ENCODE peak calls at places on chromosomes 7 and 10, in seven cellular contexts. Y, F, V, B, L, X and D are unnamed samples.

GRCh38 chr10:42995537-42995936 is 81.3 kb upstream of the RET start:
- DNase-seq in Y (no peak), F (no peak), V (no peak), B (no peak), L (no peak), X (no peak), D (no peak)

GRCh38 chr7:2680792-2681490 is 7.1 kb upstream of the AMZ1 start:
- DNase-seq in Y (peak), F (peak), V (no peak), B (peak), L (peak), X (peak), D (no peak)

GRCh38 chr10:29761916-29762315 is 127.1 kb upstream of the SVIL start:
- DNase-seq in Y (no peak), F (no peak), V (no peak), B (no peak), L (no peak), X (no peak), D (no peak)

GRCh38 chr7:68770649-68771048 is 827.6 kb upstream of the AUTS2 start:
- DNase-seq in Y (no peak), F (no peak), V (no peak), B (no peak), L (peak), X (no peak), D (no peak)

GRCh38 chr10:98209441-98209840 is 58.6 kb downstream of the LOXL4 start:
- DNase-seq in Y (no peak), F (no peak), V (no peak), B (no peak), L (no peak), X (no peak), D (no peak)

GRCh38 chr7:125934539-125934938 is 1004.9 kb upstream of the POT1 start:
- DNase-seq in Y (no peak), F (no peak), V (no peak), B (no peak), L (no peak), X (no peak), D (peak)

GRCh38 chr7:130242198-130243014 is 24.3 kb upstream of the CPA2 start:
- DNase-seq in Y (peak), F (peak), V (no peak), B (peak), L (peak), X (peak), D (peak)

GRCh38 chr7:101998029-101998903 is 180.8 kb downstream of the CUX1 start:
- DNase-seq in Y (no peak), F (no peak), V (no peak), B (peak), L (no peak), X (no peak), D (no peak)

GRCh38 chr7:114813597-114813996 is 108.3 kb upstream of the MDFIC start:
- DNase-seq in Y (no peak), F (no peak), V (no peak), B (no peak), L (no peak), X (no peak), D (no peak)

GRCh38 chr7:36474283-36475010 is 84.8 kb downstream of the ANLN start:
- DNase-seq in Y (no peak), F (no peak), V (no peak), B (no peak), L (no peak), X (no peak), D (no peak)

GRCh38 chr7:131076711-131077170 is 250.9 kb upstream of the MKLN1 start:
- DNase-seq in Y (peak), F (no peak), V (no peak), B (no peak), L (no peak), X (no peak), D (peak)

GRCh38 chr10:69703766-69704191 is 73.7 kb downstream of the FAM241B start:
- DNase-seq in Y (peak), F (no peak), V (no peak), B (no peak), L (no peak), X (no peak), D (peak)

GRCh38 chr10:76244061-76244686 is 812.8 kb downstream of the LRMDA start:
- DNase-seq in Y (no peak), F (no peak), V (no peak), B (no peak), L (no peak), X (no peak), D (no peak)

GRCh38 chr7:50217961-50218360 is 86.6 kb upstream of the IKZF1 start:
- DNase-seq in Y (no peak), F (no peak), V (no peak), B (no peak), L (no peak), X (no peak), D (no peak)

GRCh38 chr10:96242822-96243221 is 28.5 kb downstream of the BLNK start:
- DNase-seq in Y (no peak), F (no peak), V (no peak), B (no peak), L (no peak), X (no peak), D (no peak)

GRCh38 chr7:36128448-36129047 is 24.5 kb upstream of the EEPD1 start:
- DNase-seq in Y (peak), F (peak), V (no peak), B (peak), L (peak), X (peak), D (peak)

GRCh38 chr10:19310121-19310520 is 261.5 kb downstream of the MALRD1 start:
- DNase-seq in Y (no peak), F (no peak), V (no peak), B (no peak), L (no peak), X (no peak), D (peak)

GRCh38 chr7:111561909-111562732 is at the start of gene IMMP2L:
- DNase-seq in Y (peak), F (peak), V (peak), B (peak), L (peak), X (peak), D (peak)

GRCh38 chr7:77887567-77887966 is 89.0 kb downstream of the PHTF2 start:
- DNase-seq in Y (peak), F (no peak), V (no peak), B (no peak), L (no peak), X (no peak), D (peak)

GRCh38 chr10:32646535-32646934 is 200.6 kb downstream of the CCDC7 start:
- DNase-seq in Y (no peak), F (no peak), V (no peak), B (no peak), L (no peak), X (no peak), D (no peak)

GRCh38 chr10:34489973-34490372 is 325.1 kb downstream of the PARD3 start:
- DNase-seq in Y (peak), F (no peak), V (no peak), B (no peak), L (peak), X (no peak), D (peak)

GRCh38 chr10:100642295-100642994 is 102.9 kb upstream of the PAX2 start:
- DNase-seq in Y (no peak), F (no peak), V (no peak), B (no peak), L (no peak), X (no peak), D (no peak)

GRCh38 chr10:118698421-118698820 is 56.3 kb downstream of the CACUL1 start:
- DNase-seq in Y (no peak), F (no peak), V (no peak), B (no peak), L (peak), X (peak), D (peak)

GRCh38 chr10:25820496-25821415 is 113.3 kb upstream of the MYO3A start:
- DNase-seq in Y (no peak), F (no peak), V (no peak), B (no peak), L (no peak), X (no peak), D (no peak)

GRCh38 chr7:18226598-18226997 is 199.0 kb upstream of the PRPS1L1 start:
- DNase-seq in Y (no peak), F (no peak), V (no peak), B (no peak), L (no peak), X (no peak), D (no peak)

GRCh38 chr10:6580279-6581029 is 378 bp upstream of the PRKCQ start:
- DNase-seq in Y (peak), F (peak), V (peak), B (peak), L (peak), X (peak), D (peak)

GRCh38 chr7:50467817-50468610 is 17.9 kb upstream of the FIGNL1 start:
- DNase-seq in Y (peak), F (peak), V (peak), B (peak), L (peak), X (peak), D (no peak)

DNA sequence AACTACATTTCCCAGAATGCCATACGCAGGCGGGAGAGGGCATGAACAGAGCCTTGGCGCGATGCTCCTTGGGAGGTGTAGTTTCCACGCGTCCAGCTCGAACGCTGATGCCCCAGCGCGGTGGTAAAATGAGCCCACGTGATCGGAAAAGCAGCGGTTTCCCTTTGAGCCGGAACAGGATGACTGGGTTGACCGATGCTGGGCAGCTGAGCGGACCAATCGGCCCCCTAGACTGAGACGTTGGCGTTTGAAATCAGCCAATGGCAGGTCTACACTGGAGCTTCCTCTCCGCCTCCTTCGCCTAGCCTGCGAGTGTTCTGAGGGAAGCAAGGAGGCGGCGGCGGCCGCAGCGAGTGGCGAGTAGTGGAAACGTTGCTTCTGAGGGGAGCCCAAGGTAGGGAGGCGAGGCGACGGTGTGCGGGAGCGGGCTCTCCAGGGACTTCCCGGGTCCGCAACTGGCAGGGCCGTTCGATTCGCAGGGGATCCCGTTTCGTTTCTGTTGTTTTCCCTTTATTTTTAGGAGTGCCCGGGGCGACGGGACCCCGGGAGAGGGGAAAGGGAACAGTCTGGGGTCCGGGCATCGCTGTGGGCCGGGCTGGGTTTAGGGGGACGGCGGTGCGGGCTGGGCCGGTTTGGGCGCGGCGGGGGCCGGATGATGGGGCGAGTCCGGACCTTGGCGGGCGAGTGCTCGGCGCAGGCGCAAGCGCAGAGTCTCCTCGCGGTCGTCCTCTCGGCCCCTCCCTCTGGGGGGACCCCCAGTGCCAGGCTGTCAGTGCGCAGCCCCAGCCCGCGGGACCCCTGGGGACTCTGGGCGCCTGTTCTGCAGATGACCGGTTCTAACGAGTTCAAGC is at the start of gene BUB3:
- DNase-seq in Y (peak), F (peak), V (peak), B (peak), L (peak), X (peak), D (peak)
- TF ChIP-seq CTCF in Y (peak), F (no peak), V (no peak), B (peak), L (no peak), X (no peak), D (peak)

GRCh38 chr10:107166378-107166777 is 1.9 kb upstream of the SORCS1 start:
- DNase-seq in Y (no peak), F (no peak), V (no peak), B (no peak), L (no peak), X (no peak), D (no peak)

GRCh38 chr10:107163904-107164861 is at the start of gene SORCS1:
- DNase-seq in Y (no peak), F (no peak), V (peak), B (no peak), L (no peak), X (peak), D (no peak)

GRCh38 chr10:107165007-107165406 is 501 bp upstream of the SORCS1 start:
- DNase-seq in Y (no peak), F (no peak), V (no peak), B (no peak), L (no peak), X (no peak), D (no peak)

GRCh38 chr10:107168739-107169138 is 4.2 kb upstream of the SORCS1 start:
- DNase-seq in Y (no peak), F (no peak), V (no peak), B (no peak), L (no peak), X (no peak), D (no peak)

DNA sequence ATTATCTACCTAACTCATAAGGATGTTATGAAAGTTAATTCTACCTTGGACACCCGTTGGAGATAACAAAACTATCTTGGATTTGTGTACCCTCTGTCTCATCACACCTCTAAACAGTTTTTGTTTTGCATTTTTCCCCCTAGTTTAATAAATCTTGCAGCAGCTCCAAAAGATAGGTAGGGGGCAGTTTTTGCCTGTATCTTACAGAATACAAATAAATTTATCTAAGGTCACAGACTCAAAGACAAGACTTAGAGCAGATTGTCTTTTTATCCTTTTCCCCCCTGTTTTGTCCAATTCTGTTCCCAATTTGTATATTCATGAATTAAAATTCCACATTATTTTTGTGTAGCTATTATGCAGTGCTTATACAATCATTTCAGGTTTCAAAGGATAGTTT is 5.0 kb upstream of the SORCS1 start:
- DNase-seq in Y (no peak), F (no peak), V (no peak), B (no peak), L (no peak), X (no peak), D (no peak)
- TF ChIP-seq CTCF in Y (no peak), F (no peak), V (peak), B (no peak), L (no peak), X (no peak), D (no peak)

GRCh38 chr7:16891338-16891737 is 9.6 kb upstream of the AGR3 start:
- DNase-seq in Y (peak), F (peak), V (no peak), B (no peak), L (peak), X (peak), D (peak)
- TF ChIP-seq CTCF in Y (peak), F (peak), V (peak), B (peak), L (peak), X (peak), D (peak)

GRCh38 chr7:139505563-139505962 is 17.9 kb upstream of the CLEC2L start:
- DNase-seq in Y (no peak), F (peak), V (no peak), B (no peak), L (no peak), X (no peak), D (no peak)
- TF ChIP-seq CTCF in Y (peak), F (peak), V (peak), B (no peak), L (peak), X (peak), D (peak)

DNA sequence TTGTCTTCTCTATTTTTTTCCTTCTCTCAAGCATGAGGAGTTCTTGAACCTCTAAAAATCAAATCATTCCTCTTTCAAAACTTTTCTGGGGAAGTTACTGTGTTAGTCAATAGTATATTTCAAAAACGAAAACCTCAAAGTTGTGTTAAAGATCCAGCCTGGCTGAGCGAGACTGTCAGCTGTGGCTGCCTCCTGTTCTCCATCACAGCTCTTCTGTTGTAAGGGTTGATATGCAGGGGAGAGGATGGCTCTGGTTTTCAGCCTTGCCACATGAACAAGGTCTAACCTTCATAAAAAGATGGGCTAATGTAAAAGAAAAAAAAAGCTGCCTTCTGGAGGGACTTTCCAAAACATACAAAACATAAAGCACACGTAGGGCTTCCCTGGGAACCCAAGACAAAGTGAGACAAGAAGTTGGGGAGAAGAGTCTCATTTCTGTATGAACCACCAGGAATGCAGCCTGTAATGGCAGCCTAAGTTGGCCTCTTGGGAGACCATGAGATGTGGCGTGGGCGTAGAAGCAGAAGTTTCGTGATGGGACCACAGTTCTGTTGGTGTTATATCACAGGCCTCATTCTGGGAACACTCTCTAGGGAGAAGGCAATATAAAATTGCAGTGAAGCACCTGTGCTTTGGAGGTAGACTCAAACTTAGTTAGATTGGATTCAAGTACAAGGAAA is 77.9 kb upstream of the FHIP2A start:
- DNase-seq in Y (no peak), F (no peak), V (no peak), B (no peak), L (no peak), X (no peak), D (no peak)
- TF ChIP-seq CTCF in Y (no peak), F (no peak), V (no peak), B (no peak), L (no peak), X (no peak), D (no peak)

DNA sequence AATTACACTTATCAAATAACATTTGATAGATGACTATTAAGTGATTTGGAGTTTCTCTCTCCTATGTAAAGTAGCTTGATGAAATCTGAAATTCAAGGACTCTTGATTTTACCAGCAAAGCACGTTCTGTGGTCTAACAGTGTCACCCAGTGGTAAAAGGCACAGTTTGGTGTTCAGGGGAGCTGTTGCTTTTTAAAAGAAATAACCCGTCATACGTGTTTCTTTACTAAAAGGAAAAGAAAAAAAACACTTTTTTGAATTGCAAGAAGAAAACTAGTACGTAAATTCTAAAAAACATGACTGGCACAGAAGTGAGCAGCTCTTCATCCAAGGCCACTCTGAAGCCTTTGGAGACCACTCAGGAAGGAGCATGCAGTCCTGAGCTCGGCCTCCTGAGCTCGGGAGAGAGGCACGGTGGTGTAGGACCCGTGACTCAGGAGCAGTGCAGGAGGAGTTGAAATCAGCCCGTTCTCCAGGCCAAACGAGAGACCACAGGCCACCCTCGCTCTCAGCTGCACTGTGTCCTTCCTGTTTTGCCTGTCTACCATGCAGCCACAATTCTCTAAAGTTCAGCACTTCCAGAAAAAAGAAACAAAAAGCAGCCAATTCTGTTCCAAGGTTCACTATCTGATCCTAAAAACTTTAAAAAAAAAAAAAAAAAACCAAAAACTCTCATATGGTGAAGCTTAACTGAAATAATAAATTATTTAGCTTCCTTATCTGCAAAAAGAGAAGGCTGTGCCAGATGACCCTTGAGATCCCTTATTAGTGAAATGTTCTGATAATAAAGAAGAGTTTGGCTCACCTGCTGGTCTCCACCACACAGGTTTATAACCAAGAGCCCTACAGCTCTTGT is 212.6 kb upstream of the FRMD4A start:
- DNase-seq in Y (no peak), F (no peak), V (no peak), B (no peak), L (no peak), X (no peak), D (no peak)
- TF ChIP-seq CTCF in Y (peak), F (peak), V (peak), B (peak), L (no peak), X (no peak), D (peak)

GRCh38 chr10:71761541-71762113 is 11.7 kb downstream of the VSIR start:
- DNase-seq in Y (no peak), F (no peak), V (no peak), B (no peak), L (no peak), X (no peak), D (no peak)
- TF ChIP-seq CTCF in Y (no peak), F (peak), V (peak), B (no peak), L (no peak), X (no peak), D (peak)